ENCODE peak calls at places on chromosomes 11 and 22, in eight cellular contexts. R is A172; B is HuH-7; W is adipocyte; C is KG1; K is osteoblast; J is foreskin fibroblast; G is activated CD4-positive, alpha-beta T cell treated with anti-CD3 and anti-CD28 coated beads, Interleukin-2, amount 50 U/mL, for 1 hour. S is an unnamed sample.

GRCh38 chr22:43114958-43115357 is 4.4 kb downstream of the BIK start:
- DNase-seq in K (no peak), G (no peak), B (no peak), J (no peak), W (no peak), C (no peak), R (no peak), S (no peak)

GRCh38 chr11:45250035-45250693 is 36.0 kb downstream of the SYT13 start:
- DNase-seq in R (no peak), B (no peak), C (no peak), G (no peak), W (no peak), K (peak), J (no peak), S (no peak)

GRCh38 chr11:23732026-23732425 is 764.8 kb upstream of the LUZP2 start:
- DNase-seq in J (peak), W (peak), C (no peak), B (peak), R (no peak), G (no peak), K (peak), S (no peak)

GRCh38 chr22:36144886-36145541 is 15.5 kb downstream of the APOL3 start:
- DNase-seq in J (peak), C (peak), W (peak), G (no peak), B (peak), R (peak), K (peak), S (peak)

GRCh38 chr11:96204721-96205459 is 138.1 kb downstream of the MAML2 start:
- DNase-seq in K (no peak), G (no peak), J (no peak), B (no peak), C (no peak), R (no peak), W (no peak), S (no peak)

GRCh38 chr22:25362215-25362882 is 142.9 kb downstream of the CRYBB2 start:
- DNase-seq in C (peak), R (peak), K (peak), G (peak), B (peak), W (peak), J (peak), S (peak)

GRCh38 chr11:33622231-33622630 is 78.4 kb downstream of the C11orf91 start:
- DNase-seq in J (peak), G (no peak), C (no peak), R (no peak), K (peak), W (no peak), B (no peak), S (peak)

GRCh38 chr11:100918551-100919500 is 210.8 kb downstream of the PGR start:
- DNase-seq in W (no peak), K (no peak), R (no peak), B (no peak), C (no peak), J (no peak), G (no peak), S (peak)

GRCh38 chr11:72189448-72190250 is 2.3 kb upstream of the FOLR1 start:
- DNase-seq in B (no peak), J (no peak), K (no peak), R (no peak), W (no peak), G (no peak), C (no peak), S (no peak)

GRCh38 chr22:41780714-41781507 is 19.6 kb upstream of the CCDC134 start:
- DNase-seq in K (no peak), G (peak), R (peak), J (peak), B (no peak), C (peak), W (peak), S (peak)

GRCh38 chr11:79902493-79902892 is 461.7 kb upstream of the TENM4 start:
- DNase-seq in B (no peak), G (no peak), C (no peak), R (no peak), W (peak), J (no peak), K (peak), S (no peak)

GRCh38 chr11:95346207-95346718 is 115.3 kb upstream of the SESN3 start:
- DNase-seq in J (no peak), B (no peak), C (no peak), W (no peak), R (no peak), K (no peak), G (no peak), S (no peak)

GRCh38 chr22:41812805-41813545 is 12.5 kb downstream of the CCDC134 start:
- DNase-seq in C (no peak), W (no peak), G (no peak), B (no peak), K (no peak), J (no peak), R (no peak), S (no peak)

GRCh38 chr22:26168199-26168915 is 905 bp upstream of the SEZ6L start:
- DNase-seq in J (no peak), R (no peak), W (no peak), K (peak), C (peak), B (no peak), G (no peak), S (no peak)

GRCh38 chr11:27861706-27862430 is 161.6 kb upstream of the BDNF start:
- DNase-seq in J (peak), K (peak), B (no peak), R (peak), G (no peak), W (peak), C (no peak), S (peak)

GRCh38 chr11:9884601-9885000 is 220.7 kb downstream of the SWAP70 start:
- DNase-seq in J (no peak), R (no peak), B (no peak), W (no peak), K (no peak), G (no peak), C (no peak), S (peak)

GRCh38 chr11:64305691-64306562 is 603 bp downstream of the ESRRA start:
- DNase-seq in C (peak), W (peak), G (peak), K (peak), J (peak), R (no peak), B (peak), S (peak)

GRCh38 chr11:67437082-67437821 is at the start of gene PTPRCAP:
- DNase-seq in G (peak), C (peak), R (no peak), W (no peak), K (no peak), J (no peak), B (no peak), S (no peak)

GRCh38 chr11:3944198-3944597 is 88.7 kb downstream of the STIM1 start:
- DNase-seq in B (no peak), J (peak), K (peak), W (peak), G (no peak), R (no peak), C (no peak), S (no peak)

GRCh38 chr11:118002541-118003019 is 16.4 kb downstream of the IL10RA start:
- DNase-seq in R (no peak), K (no peak), C (peak), B (no peak), G (no peak), J (no peak), W (no peak), S (peak)